ENCODE peak calls at places on chromosomes 1 and 21, in eight cellular contexts. O, T, H, E, X, U, L and I are unnamed samples.

GRCh38 chr1:197776348-197777082 is 1.2 kb upstream of the DENND1B start:
- DNase-seq in X (no peak), U (no peak), O (no peak), L (no peak), T (no peak), E (peak; percentile 93), H (peak; percentile 91), I (no peak)

GRCh38 chr21:41926068-41926806 is 27.6 kb downstream of the C2CD2 start:
- DNase-seq in U (peak; percentile 49), H (peak; percentile 76), X (no peak), E (peak; percentile 66), L (peak; percentile 61), O (no peak), T (no peak), I (peak; percentile 47)

GRCh38 chr1:231016234-231016633 is 23.8 kb downstream of the FAM89A start:
- DNase-seq in T (no peak), L (no peak), U (no peak), O (no peak), E (no peak), X (no peak), H (no peak), I (no peak)

GRCh38 chr1:102902045-102902444 is 206.3 kb downstream of the COL11A1 start:
- DNase-seq in U (no peak), O (no peak), L (no peak), T (no peak), H (peak; percentile 44), E (peak; percentile 53), X (no peak), I (no peak)

GRCh38 chr21:36437745-36438128 is 42.2 kb downstream of the CLDN14 start:
- DNase-seq in H (peak; percentile 87), T (no peak), E (peak; percentile 97), O (no peak), U (no peak), X (no peak), L (no peak), I (no peak)

GRCh38 chr1:64302971-64303370 is 99.5 kb downstream of the UBE2U start:
- DNase-seq in X (no peak), T (no peak), U (no peak), O (no peak), H (peak; percentile 56), E (peak; percentile 20), L (no peak), I (no peak)

GRCh38 chr1:32066489-32066873 is 6.3 kb upstream of the TMEM39B start:
- DNase-seq in O (peak; percentile 14), L (peak; percentile 83), E (peak; percentile 79), T (no peak), H (peak; percentile 57), U (peak; percentile 47), X (no peak), I (no peak)

GRCh38 chr1:175725684-175726083 is 17.7 kb downstream of the TNR start:
- DNase-seq in U (no peak), X (no peak), L (no peak), E (peak; percentile 9), T (no peak), O (no peak), H (peak; percentile 34), I (no peak)

GRCh38 chr1:183198463-183198862 is 12.4 kb downstream of the LAMC2 start:
- DNase-seq in X (no peak), H (peak; percentile 87), O (no peak), L (no peak), U (no peak), T (no peak), E (peak; percentile 98), I (no peak)

GRCh38 chr1:183996396-183996795 is 41.1 kb downstream of the COLGALT2 start:
- DNase-seq in X (no peak), E (no peak), L (no peak), U (no peak), T (no peak), H (no peak), O (no peak), I (no peak)

GRCh38 chr1:93015590-93015989 is 54.3 kb upstream of the DIPK1A start:
- DNase-seq in H (peak; percentile 56), L (no peak), U (no peak), O (no peak), T (no peak), X (no peak), E (peak; percentile 54), I (no peak)

GRCh38 chr1:208033236-208033635 is 122.3 kb upstream of the CD34 start:
- DNase-seq in X (no peak), O (no peak), U (no peak), H (no peak), E (no peak), L (no peak), T (no peak), I (no peak)

GRCh38 chr1:67484492-67484891 is 54.3 kb upstream of the SERBP1 start:
- DNase-seq in H (no peak), U (no peak), L (no peak), T (no peak), O (no peak), X (no peak), E (no peak), I (no peak)

GRCh38 chr1:171485375-171486047 is at the start of gene PRRC2C:
- DNase-seq in E (peak; percentile 98), U (peak; percentile 99), X (peak; percentile 48), H (peak; percentile 99), L (peak; percentile 98), T (peak; percentile 96), O (peak; percentile 98), I (peak; percentile 63)

GRCh38 chr1:24297187-24297851 is 21.8 kb upstream of the GRHL3 start:
- DNase-seq in O (no peak), U (no peak), H (no peak), T (no peak), L (no peak), E (no peak), X (no peak), I (no peak)

GRCh38 chr1:175367896-175368295 is 175.3 kb upstream of the KIAA0040 start:
- DNase-seq in H (no peak), E (no peak), L (no peak), O (no peak), X (no peak), U (no peak), T (no peak), I (no peak)

GRCh38 chr1:12554521-12555305 is 63.3 kb downstream of the DHRS3 start:
- DNase-seq in O (no peak), L (no peak), X (no peak), T (no peak), H (no peak), E (no peak), U (no peak), I (no peak)

GRCh38 chr1:27070390-27071048 is 57.9 kb upstream of the TENT5B start:
- DNase-seq in O (no peak), L (no peak), U (no peak), E (no peak), T (peak; percentile 6), X (no peak), H (no peak), I (no peak)

GRCh38 chr1:89254658-89255287 is 17.9 kb downstream of the GBP5 start:
- DNase-seq in E (no peak), O (peak; percentile 82), X (no peak), L (no peak), H (no peak), U (no peak), T (no peak), I (no peak)

GRCh38 chr1:110538921-110539320 is 19.9 kb upstream of the KCNA10 start:
- DNase-seq in T (no peak), L (peak; percentile 71), U (peak; percentile 21), H (peak; percentile 17), O (no peak), X (no peak), E (no peak), I (no peak)

GRCh38 chr1:47627016-47627415 is 189.2 kb downstream of the FOXD2 start:
- DNase-seq in O (no peak), L (no peak), E (no peak), X (no peak), U (no peak), H (no peak), T (no peak), I (no peak)

GRCh38 chr1:36533897-36534296 is 51.2 kb upstream of the CSF3R start:
- DNase-seq in H (no peak), E (no peak), O (no peak), L (no peak), T (no peak), X (no peak), U (no peak), I (no peak)

GRCh38 chr1:48777219-48777895 is 666 bp upstream of the BEND5 start:
- DNase-seq in E (no peak), U (no peak), T (peak; percentile 8), X (no peak), O (peak; percentile 23), L (peak; percentile 12), H (peak; percentile 25), I (no peak)

GRCh38 chr1:199010492-199010891 is 371.7 kb downstream of the PTPRC start:
- DNase-seq in L (no peak), E (no peak), X (no peak), O (no peak), U (no peak), H (no peak), T (no peak), I (no peak)

GRCh38 chr1:53982034-53982761 is 35.8 kb downstream of the LDLRAD1 start:
- DNase-seq in X (no peak), E (peak; percentile 52), H (peak; percentile 68), U (no peak), O (no peak), T (no peak), L (peak; percentile 50), I (peak; percentile 52)

GRCh38 chr1:41333146-41333784 is 28.0 kb upstream of the FOXO6 start:
- DNase-seq in L (no peak), X (no peak), U (no peak), O (no peak), H (peak; percentile 61), E (peak; percentile 68), T (peak; percentile 49), I (no peak)